ENCODE peak calls at places on chromosomes 16 and 17, in four cellular contexts. F is OCI-LY7, U is stomach, S is tibial nerve. G is an unnamed sample. For H3K36me3, the result is how much of the 10 kb centered on the place peaks cover.

GRCh38 chr17:21291357-21291756 is 6.8 kb downstream of the MAP2K3 start:
- DNase-seq in F (no peak), U (no peak), S (no peak), G (no peak)

GRCh38 chr17:54968954-54969400 is 412 bp downstream of the STXBP4 start:
- DNase-seq in F (no peak), U (no peak), S (no peak), G (no peak)

GRCh38 chr17:78526231-78527025 is 50.8 kb downstream of the DNAH17 start:
- DNase-seq in F (no peak), U (peak), S (no peak), G (no peak)

GRCh38 chr16:25855063-25855462 is 163.3 kb downstream of the HS3ST4 start:
- DNase-seq in F (no peak), U (no peak), S (no peak), G (no peak)

GRCh38 chr17:21285164-21286065 is 904 bp downstream of the MAP2K3 start:
- DNase-seq in F (peak), U (peak), S (no peak), G (no peak)

GRCh38 chr17:80119271-80119791 is 17.9 kb downstream of the GAA start:
- DNase-seq in F (no peak), U (no peak), S (no peak), G (no peak)

GRCh38 chr16:59210955-59211541 is 476.9 kb upstream of the GOT2 start:
- DNase-seq in F (no peak), U (no peak), S (peak), G (no peak)

GRCh38 chr17:71970312-71970711 is 150.5 kb upstream of the SOX9 start:
- DNase-seq in F (no peak), U (no peak), S (no peak), G (no peak)

GRCh38 chr17:11503292-11503691 is 95.0 kb upstream of the DNAH9 start:
- DNase-seq in F (no peak), U (no peak), S (no peak), G (no peak)

GRCh38 chr17:68676856-68677255 is 75.7 kb upstream of the FAM20A start:
- DNase-seq in F (no peak), U (no peak), S (no peak), G (no peak)

GRCh38 chr16:68331879-68332410 is 21.1 kb downstream of the PRMT7 start:
- DNase-seq in F (no peak), U (no peak), S (no peak), G (no peak)

GRCh38 chr17:1786708-1787107 is 24.8 kb downstream of the SERPINF1 start:
- DNase-seq in F (no peak), U (no peak), S (no peak), G (no peak)

GRCh38 chr17:1785925-1786324 is 24.1 kb downstream of the SERPINF1 start:
- DNase-seq in F (no peak), U (no peak), S (no peak), G (no peak)

GRCh38 chr17:1782171-1782567 is 20.3 kb downstream of the SERPINF1 start:
- DNase-seq in F (no peak), U (no peak), S (no peak), G (no peak)

GRCh38 chr17:1783834-1784611 is 22.2 kb downstream of the SERPINF1 start:
- DNase-seq in F (no peak), U (peak), S (peak), G (no peak)

GRCh38 chr17:1783271-1783670 is 21.4 kb downstream of the SERPINF1 start:
- DNase-seq in F (no peak), U (no peak), S (no peak), G (no peak)
- H3K36me3 ChIP-seq in F (half or more), U (under half), S (under half), G (under half)

DNA sequence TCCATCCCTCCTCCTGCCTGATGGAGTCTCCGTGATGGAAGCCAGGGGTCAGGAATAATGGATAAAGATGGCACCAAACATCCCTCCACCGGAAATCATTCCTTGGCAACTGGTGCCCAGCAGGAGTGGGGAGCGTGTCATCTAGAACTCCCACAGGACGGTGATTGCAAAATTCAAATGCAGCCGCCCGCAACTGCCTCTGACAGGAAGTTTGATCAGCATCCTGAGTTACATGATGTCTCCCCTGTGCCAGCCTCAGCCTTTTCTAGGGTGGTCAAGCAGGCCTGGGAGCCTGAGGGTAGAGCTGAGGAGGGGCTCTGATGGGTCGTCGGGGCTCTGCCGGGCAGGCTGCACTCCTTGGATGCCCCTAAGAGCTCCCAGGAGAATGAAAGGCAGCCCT is 52.8 kb downstream of the GSG1L start:
- DNase-seq in F (no peak), U (no peak), S (no peak), G (no peak)
- H3K27ac ChIP-seq in F (no peak), U (no peak), S (no peak), G (no peak)

GRCh38 chr16:85126383-85126730 is 14.1 kb upstream of the CIBAR2 start:
- DNase-seq in F (no peak), U (no peak), S (no peak), G (no peak)
- H3K4me3 ChIP-seq in F (no peak), U (no peak), S (no peak), G (no peak)

DNA sequence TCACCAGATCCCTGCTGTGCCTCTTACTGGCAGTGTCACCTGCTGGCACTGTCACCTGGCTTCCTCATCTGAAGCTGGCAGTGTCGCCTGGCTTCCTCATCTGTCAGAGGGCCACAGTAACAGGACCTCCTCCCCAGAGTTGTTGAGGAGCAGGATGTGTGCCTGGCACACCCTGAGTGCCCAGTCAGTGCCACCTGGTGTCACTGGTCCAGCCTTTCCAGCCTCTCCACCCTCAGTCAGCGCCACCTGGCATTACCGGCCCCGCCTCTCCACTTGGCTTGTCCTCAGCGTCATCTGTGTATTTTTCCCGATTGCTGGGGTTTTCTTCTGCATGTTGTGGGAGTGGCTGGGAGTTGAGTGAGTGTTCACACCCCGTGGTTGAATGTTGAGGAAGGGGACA is 37.9 kb downstream of the USP10 start:
- DNase-seq in F (no peak), U (peak), S (no peak), G (no peak)
- H3K36me3 ChIP-seq in F (half or more), U (under half), S (under half), G (under half)

DNA sequence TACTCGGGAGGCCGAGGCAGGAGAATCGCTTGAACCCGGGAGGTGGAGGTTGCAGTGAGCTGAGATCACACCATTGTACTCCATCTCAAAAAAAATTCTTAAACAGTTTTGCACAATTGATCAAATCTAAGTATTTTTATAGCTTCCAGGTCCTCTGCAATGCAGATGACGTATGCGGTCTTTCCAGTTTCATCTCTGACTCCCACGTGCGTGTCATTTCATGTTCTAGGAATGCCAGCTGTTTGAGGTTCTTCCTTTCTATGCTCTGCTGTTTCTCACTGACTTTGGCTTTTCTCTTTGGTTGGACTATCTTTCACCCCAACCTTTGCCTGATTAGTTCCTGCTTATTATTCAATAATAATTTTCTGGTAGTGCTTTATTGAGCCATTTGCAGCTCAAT is 16.2 kb downstream of the CHP2 start:
- DNase-seq in F (no peak), U (no peak), S (no peak), G (no peak)
- H3K27ac ChIP-seq in F (no peak), U (no peak), S (no peak), G (no peak)

GRCh38 chr17:81549031-81549557 is 3.1 kb downstream of the FAAP100 start:
- DNase-seq in F (no peak), U (no peak), S (no peak), G (no peak)
- H3K4me3 ChIP-seq in F (no peak), U (no peak), S (no peak), G (no peak)

DNA sequence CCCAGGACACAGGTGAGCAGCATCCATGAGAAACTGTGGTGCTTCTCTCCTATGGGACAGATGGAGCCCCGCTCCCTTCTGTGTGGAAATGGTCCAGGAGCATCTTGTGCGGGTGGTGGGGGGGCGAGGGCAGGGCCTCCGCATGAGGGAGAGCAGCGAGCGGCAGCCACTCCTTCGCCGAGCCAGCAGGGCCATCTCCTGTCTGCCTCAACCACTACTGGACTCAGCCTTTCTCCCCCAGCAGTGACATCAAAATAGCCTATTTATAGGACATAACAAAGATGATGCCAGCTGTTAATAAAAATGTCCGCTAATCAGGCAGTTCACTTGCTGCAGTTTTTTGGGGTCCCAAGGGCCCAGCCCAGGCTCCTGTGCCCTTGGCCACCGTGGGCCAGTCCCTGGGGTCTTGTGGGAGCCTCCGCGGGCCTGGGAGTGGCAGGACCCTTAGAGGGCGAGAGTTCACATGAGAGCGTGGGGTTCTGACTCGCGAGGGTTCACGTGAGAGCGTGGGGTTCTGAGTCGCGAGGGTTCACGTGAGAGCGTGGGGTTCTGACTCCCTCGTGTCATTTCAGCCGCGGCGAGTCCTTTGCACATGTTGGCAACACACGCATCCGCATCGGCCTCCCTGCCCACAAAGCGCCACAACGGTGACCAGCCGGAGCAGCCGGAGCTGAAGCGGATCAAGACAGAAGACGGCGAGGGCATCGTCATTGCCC is 47.4 kb downstream of the WDR45B start:
- DNase-seq in F (no peak), U (no peak), S (no peak), G (no peak)
- H3K36me3 ChIP-seq in F (half or more), U (half or more), S (under half), G (half or more)

GRCh38 chr16:14088155-14088753 is 17.1 kb downstream of the MRTFB start:
- DNase-seq in F (no peak), U (no peak), S (no peak), G (no peak)
- H3K27ac ChIP-seq in F (no peak), U (peak), S (no peak), G (peak)